ENCODE peak calls at places on chromosome 14, in seven cellular contexts. J, P, D, O, Y, V and N are unnamed samples.

GRCh38 chr14:66638688-66639087 is 130.7 kb downstream of the GPHN start:
- DNase-seq in J (no peak), D (no peak), O (peak; percentile 12), P (no peak), V (no peak), Y (no peak), N (no peak)

GRCh38 chr14:80381964-80382363 is 170.7 kb upstream of the DIO2 start:
- DNase-seq in O (no peak), J (no peak), V (no peak), D (no peak), P (no peak), Y (no peak), N (no peak)

GRCh38 chr14:36454599-36455240 is 65.3 kb downstream of the NKX2-1 start:
- DNase-seq in V (no peak), J (no peak), P (no peak), D (peak; percentile 17), Y (no peak), O (no peak), N (no peak)

GRCh38 chr14:74469548-74470518 is 23.3 kb downstream of the NPC2 start:
- DNase-seq in O (no peak), J (no peak), D (no peak), V (no peak), Y (no peak), P (no peak), N (no peak)

GRCh38 chr14:89340200-89340667 is 76.8 kb downstream of the FOXN3 start:
- DNase-seq in J (no peak), V (no peak), D (no peak), O (peak; percentile 78), P (no peak), Y (no peak), N (no peak)

GRCh38 chr14:34718750-34719304 is 4.4 kb upstream of the CFL2 start:
- DNase-seq in D (no peak), Y (no peak), P (no peak), V (no peak), O (peak; percentile 49), J (no peak), N (no peak)

GRCh38 chr14:97025722-97026121 is 228.5 kb downstream of the VRK1 start:
- DNase-seq in Y (no peak), J (no peak), V (no peak), O (no peak), P (no peak), D (no peak), N (no peak)

GRCh38 chr14:88866305-88866704 is 41.9 kb downstream of the TTC8 start:
- DNase-seq in J (no peak), O (no peak), P (no peak), Y (no peak), D (peak; percentile 14), V (no peak), N (no peak)

GRCh38 chr14:53793790-53794560 is 162.7 kb downstream of the BMP4 start:
- DNase-seq in D (no peak), P (no peak), J (no peak), V (no peak), Y (no peak), O (peak; percentile 49), N (peak; percentile 37)

GRCh38 chr14:79576434-79576833 is 634.9 kb downstream of the DIO2 start:
- DNase-seq in Y (no peak), V (no peak), O (peak; percentile 43), D (no peak), J (no peak), P (no peak), N (no peak)

GRCh38 chr14:64774272-64774671 is 70.0 kb downstream of the PLEKHG3 start:
- DNase-seq in V (no peak), J (no peak), P (no peak), O (no peak), Y (no peak), D (no peak), N (no peak)

GRCh38 chr14:95741051-95741490 is 27.1 kb upstream of the TCL1A start:
- DNase-seq in V (peak; percentile 9), D (no peak), P (no peak), Y (no peak), J (no peak), O (no peak), N (no peak)

GRCh38 chr14:54979039-54979438 is 47.9 kb downstream of the WDHD1 start:
- DNase-seq in V (no peak), D (no peak), O (no peak), P (no peak), Y (no peak), J (no peak), N (no peak)
- H3K4me3 ChIP-seq in V (no peak overlapping the region), D (no peak overlapping the region), O (no peak overlapping the region), P (no peak overlapping the region), Y (no peak overlapping the region), J (no peak overlapping the region), N (no peak overlapping the region)

DNA sequence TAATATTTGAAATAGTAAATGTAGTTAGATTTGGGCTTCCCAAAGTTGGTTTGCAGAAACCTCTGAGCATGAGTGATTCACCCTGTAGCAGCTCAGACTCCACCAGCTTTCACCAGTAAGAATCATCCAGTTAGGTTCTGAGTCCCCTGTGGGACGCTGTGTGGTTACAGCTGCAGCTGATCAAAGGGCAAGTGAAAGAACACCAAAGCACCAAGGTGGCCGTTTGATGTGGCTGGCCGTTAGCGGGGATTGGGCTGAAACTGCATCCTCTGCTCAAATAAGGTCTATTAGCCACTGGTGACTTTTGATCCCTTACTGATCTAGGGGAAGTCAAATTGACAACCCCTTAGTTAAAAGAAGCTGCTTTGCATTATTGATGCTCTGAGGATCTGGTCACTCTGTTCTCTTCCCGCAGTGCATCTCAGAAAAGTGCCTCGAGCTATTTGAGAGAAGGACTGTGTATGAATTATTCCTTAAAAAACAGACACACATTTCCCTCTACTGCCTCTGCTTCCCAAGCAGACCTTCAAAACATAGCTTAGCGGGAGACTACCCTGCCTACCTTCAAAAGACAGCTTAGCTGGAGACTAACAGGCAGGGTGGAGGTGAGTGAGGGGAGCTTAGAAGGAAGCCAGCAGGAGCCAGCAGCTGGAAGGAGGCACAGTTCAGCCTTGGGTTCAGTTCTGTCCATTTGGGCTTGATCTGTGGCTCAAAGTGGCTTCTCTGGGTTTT is 3.7 kb downstream of the ABHD12B start:
- DNase-seq in V (no peak), J (no peak), D (no peak), O (no peak), P (no peak), Y (no peak), N (no peak)
- H3K27me3 ChIP-seq in V (peaks cover 49% of the 10 kb centered on the region), J (no peaks in the 10 kb centered on the region), D (no peaks in the 10 kb centered on the region), O (peaks cover 23% of the 10 kb centered on the region), P (peaks cover 6% of the 10 kb centered on the region), Y (peaks cover 35% of the 10 kb centered on the region), N (no peaks in the 10 kb centered on the region)

DNA sequence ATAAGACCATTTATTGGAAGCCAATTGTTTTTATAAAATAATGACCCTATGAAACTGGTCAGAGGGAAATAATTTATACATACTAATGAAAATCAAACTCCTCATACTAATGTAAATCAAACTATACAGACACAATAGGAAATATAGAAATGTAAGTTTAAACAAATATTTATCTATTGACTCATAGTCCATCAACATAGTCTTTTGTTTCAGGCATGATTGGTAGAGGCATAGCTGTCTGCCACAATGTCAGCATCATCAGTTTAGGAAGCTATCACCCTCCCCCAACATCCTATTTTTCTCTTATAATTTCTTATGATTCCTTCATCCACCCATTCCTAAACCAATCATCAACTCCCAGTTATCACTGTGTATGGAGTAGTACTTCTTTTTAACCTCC is 117.7 kb downstream of the SLC38A6 start:
- DNase-seq in O (no peak), P (no peak), D (no peak), Y (no peak), J (no peak), V (no peak), N (no peak)
- H3K27ac ChIP-seq in O (no peak overlapping the region), P (no peak overlapping the region), D (no peak overlapping the region), Y (no peak overlapping the region), J (no peak overlapping the region), V (no peak overlapping the region), N (no peak overlapping the region)

GRCh38 chr14:43872752-43873655 is 634.1 kb downstream of the FSCB start:
- DNase-seq in D (no peak), J (no peak), Y (no peak), O (no peak), P (no peak), V (no peak), N (no peak)

GRCh38 chr14:43877351-43877900 is 629.7 kb downstream of the FSCB start:
- DNase-seq in J (no peak), O (no peak), V (no peak), Y (no peak), D (no peak), P (no peak), N (no peak)

GRCh38 chr14:43872222-43872621 is 634.9 kb downstream of the FSCB start:
- DNase-seq in P (no peak), J (no peak), O (no peak), V (no peak), Y (no peak), D (no peak), N (no peak)
- H3K4me3 ChIP-seq in P (no peak overlapping the region), J (no peak overlapping the region), O (no peak overlapping the region), V (no peak overlapping the region), Y (no peak overlapping the region), D (no peak overlapping the region), N (no peak overlapping the region)

DNA sequence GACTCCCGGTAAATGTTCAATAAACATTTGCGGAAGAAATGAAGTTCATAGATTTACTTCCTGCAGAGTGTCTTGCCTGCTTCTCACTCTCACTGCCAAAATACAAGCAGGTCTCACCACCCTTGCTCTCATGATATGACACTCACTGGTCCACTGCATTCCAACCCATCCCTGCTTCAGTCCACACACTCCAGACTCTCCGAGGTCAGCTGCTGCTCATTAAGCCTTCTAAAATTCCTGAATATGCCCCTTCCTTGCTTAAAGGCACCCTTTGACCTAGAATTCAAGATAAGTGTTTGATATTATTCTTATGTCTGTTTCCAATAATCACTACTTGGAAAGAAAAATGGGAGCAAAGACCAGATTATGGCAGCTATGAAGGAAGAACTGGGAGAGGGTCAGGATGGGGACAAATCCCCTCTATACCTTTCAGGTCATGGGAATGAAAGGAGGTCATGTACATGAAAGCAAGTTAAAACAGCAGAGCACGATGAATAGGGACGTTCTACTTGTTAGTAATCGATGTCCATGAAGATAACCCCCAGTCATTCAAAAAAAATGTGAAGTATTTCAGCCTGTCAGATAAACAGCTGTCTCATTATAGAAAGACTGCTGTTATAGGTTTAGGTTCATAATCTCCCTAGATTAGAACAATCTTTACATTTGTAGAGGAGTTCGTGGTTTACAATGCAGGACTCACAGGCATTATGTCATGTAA is 10.5 kb upstream of the NID2 start:
- DNase-seq in J (no peak), D (no peak), O (no peak), V (no peak), P (no peak), Y (no peak), N (no peak)
- H3K27me3 ChIP-seq in J (no peaks in the 10 kb centered on the region), D (no peaks in the 10 kb centered on the region), O (no peaks in the 10 kb centered on the region), V (no peaks in the 10 kb centered on the region), P (no peaks in the 10 kb centered on the region), Y (no peaks in the 10 kb centered on the region), N (no peaks in the 10 kb centered on the region)

GRCh38 chr14:91872517-91873470 is 5.5 kb upstream of the TC2N start:
- DNase-seq in O (peak; percentile 93), J (peak; percentile 88), D (no peak), P (peak; percentile 94), Y (peak; percentile 66), V (no peak), N (no peak)
- H3K27ac ChIP-seq in O (no peak overlapping the region), J (peak overlapping the region; percentile 77), D (no peak overlapping the region), P (peak overlapping the region; percentile 85), Y (peak overlapping the region; percentile 63), V (no peak overlapping the region), N (no peak overlapping the region)